ENCODE peak calls at places on chromosomes 1 and 21, in five cellular contexts. W, H, M, D and U are unnamed samples.

GRCh38 chr1:115184951-115185331 is 95.6 kb upstream of the TSPAN2 start:
- DNase-seq in D (no peak), M (no peak), H (no peak), W (no peak), U (no peak)

GRCh38 chr1:198620951-198621824 is 17.7 kb upstream of the PTPRC start:
- DNase-seq in M (no peak), D (peak), W (no peak), H (no peak), U (no peak)

GRCh38 chr21:29499734-29500343 is 201.1 kb downstream of the BACH1 start:
- DNase-seq in H (peak), W (peak), M (peak), D (no peak), U (peak)

GRCh38 chr1:235024706-235025421 is 103.8 kb downstream of the TOMM20 start:
- DNase-seq in W (no peak), D (no peak), M (no peak), H (no peak), U (no peak)

GRCh38 chr1:45793942-45794604 is 9.3 kb upstream of the MAST2 start:
- DNase-seq in H (no peak), M (no peak), W (peak), D (no peak), U (no peak)

GRCh38 chr1:46413596-46413985 is 19.5 kb downstream of the FAAH start:
- DNase-seq in M (peak), W (peak), D (no peak), H (peak), U (peak)

GRCh38 chr1:24769656-24770651 is 24.7 kb downstream of the CLIC4 start:
- DNase-seq in M (no peak), D (no peak), H (no peak), W (no peak), U (no peak)

GRCh38 chr1:28322209-28322608 is 6.6 kb upstream of the MED18 start:
- DNase-seq in M (no peak), H (no peak), D (peak), W (no peak), U (no peak)

GRCh38 chr1:32703479-32704291 is 1.1 kb upstream of the SYNC start:
- DNase-seq in W (no peak), M (peak), H (no peak), D (no peak), U (no peak)

GRCh38 chr1:156893048-156893953 is at the start of gene PEAR1:
- DNase-seq in W (no peak), H (peak), M (no peak), D (no peak), U (no peak)

GRCh38 chr1:68378296-68379084 is 71.3 kb downstream of the RPE65 start:
- DNase-seq in W (no peak), D (no peak), M (no peak), H (no peak), U (no peak)

GRCh38 chr1:46793126-46793525 is 5.7 kb upstream of the CYP4B1 start:
- DNase-seq in D (no peak), M (no peak), H (no peak), W (no peak), U (peak)

GRCh38 chr1:39976732-39977131 is 21.8 kb downstream of the MFSD2A start:
- DNase-seq in M (no peak), W (peak), D (no peak), H (peak), U (no peak)
- TF ChIP-seq ESRRA in M (no peak), W (no peak), D (no peak), H (no peak), U (no peak)

DNA sequence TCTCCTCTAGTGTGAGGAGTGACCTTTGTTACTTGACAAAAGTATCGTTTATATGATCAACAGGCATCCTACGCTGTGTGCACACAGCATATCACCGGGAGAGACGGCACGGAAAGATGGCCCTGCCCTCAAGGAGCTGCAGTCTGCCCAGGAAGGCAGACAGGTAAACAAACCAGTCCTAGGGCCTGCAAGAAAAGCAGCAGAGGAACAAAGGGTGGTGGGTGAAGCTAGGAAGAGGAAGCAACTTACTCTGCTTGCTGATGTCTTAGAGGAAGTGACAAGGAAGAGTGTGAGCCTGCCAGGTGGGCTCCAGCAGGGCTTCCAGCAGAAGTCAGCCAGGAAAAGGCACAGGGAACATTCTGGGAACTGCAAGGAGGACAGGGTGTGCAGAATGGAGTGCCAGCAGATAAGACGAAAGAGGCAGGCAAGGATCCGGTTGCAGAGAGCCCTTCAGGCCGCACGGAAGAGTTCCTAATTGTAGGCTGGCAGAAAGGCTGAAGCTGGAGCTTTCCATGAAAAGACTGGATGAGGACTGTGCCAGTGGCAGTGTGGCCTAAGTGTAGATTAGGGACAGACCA is 106.7 kb downstream of the SLC45A1 start:
- DNase-seq in W (no peak), H (peak), M (no peak), D (no peak), U (no peak)
- TF ChIP-seq ESRRA in W (no peak), H (no peak), M (no peak), D (no peak), U (no peak)

GRCh38 chr21:39849014-39849655 is 18.1 kb upstream of the PCP4 start:
- DNase-seq in W (no peak), D (no peak), H (no peak), M (no peak), U (no peak)
- TF ChIP-seq ESRRA in W (no peak), D (no peak), H (no peak), M (no peak), U (no peak)

GRCh38 chr1:117026361-117026760 is 24.8 kb downstream of the CD101 start:
- DNase-seq in M (no peak), W (no peak), H (no peak), D (no peak), U (no peak)
- TF ChIP-seq ESRRA in M (no peak), W (no peak), H (no peak), D (no peak), U (no peak)

GRCh38 chr21:39661121-39661520 is 48.4 kb downstream of the B3GALT5 start:
- DNase-seq in W (no peak), H (no peak), D (no peak), M (no peak), U (no peak)

GRCh38 chr21:39660596-39660995 is 47.9 kb downstream of the B3GALT5 start:
- DNase-seq in D (no peak), M (peak), W (no peak), H (no peak), U (no peak)

GRCh38 chr21:39663066-39663465 is 50.3 kb downstream of the B3GALT5 start:
- DNase-seq in M (no peak), W (no peak), D (no peak), H (no peak), U (no peak)

GRCh38 chr21:39662411-39662953 is 49.7 kb downstream of the B3GALT5 start:
- DNase-seq in W (no peak), D (no peak), H (no peak), M (no peak), U (no peak)

DNA sequence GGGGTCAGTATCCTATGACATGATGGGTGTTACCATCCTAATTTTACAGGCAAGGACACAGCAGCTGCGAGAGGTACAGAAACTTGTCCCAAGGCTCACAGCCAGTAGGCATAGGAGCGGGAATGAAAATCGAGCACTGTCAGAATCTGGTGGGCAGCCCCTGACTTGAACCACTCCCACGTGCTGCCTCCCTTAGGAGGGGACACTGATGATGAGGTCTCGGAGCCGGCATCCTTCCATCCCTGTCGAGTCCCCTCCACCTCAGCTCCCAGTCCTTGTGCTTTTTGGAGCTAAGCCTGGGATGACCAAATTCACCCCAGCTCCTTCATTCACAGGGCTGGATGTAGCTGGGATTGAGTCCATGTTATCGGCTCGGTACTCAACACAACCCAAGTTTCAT is 49.0 kb downstream of the B3GALT5 start:
- DNase-seq in D (no peak), H (no peak), M (no peak), W (no peak), U (no peak)
- TF ChIP-seq ESRRA in D (no peak), H (no peak), M (no peak), W (no peak), U (no peak)

DNA sequence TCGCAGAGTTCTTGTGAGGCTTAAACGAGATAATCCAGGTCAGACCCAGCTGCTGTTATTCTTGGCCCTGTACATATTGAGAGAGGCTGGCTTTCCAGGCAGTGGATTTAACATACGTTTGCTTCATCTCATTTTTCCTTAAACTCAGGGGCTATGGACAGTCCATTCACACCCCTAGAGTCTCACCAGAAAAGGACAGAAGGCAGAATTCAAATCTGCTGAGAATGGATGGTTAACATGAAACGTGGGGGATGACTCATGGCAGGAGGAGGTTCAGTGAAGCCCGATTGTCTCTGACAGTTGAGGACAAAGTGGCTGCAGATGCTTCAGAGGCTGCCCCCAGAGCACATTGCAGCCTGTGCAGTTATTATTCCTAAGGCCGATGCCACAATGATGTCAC is 39.4 kb downstream of the TGFB2 start:
- DNase-seq in W (no peak), H (no peak), M (no peak), D (no peak), U (no peak)
- TF ChIP-seq ESRRA in W (no peak), H (no peak), M (no peak), D (no peak), U (no peak)

DNA sequence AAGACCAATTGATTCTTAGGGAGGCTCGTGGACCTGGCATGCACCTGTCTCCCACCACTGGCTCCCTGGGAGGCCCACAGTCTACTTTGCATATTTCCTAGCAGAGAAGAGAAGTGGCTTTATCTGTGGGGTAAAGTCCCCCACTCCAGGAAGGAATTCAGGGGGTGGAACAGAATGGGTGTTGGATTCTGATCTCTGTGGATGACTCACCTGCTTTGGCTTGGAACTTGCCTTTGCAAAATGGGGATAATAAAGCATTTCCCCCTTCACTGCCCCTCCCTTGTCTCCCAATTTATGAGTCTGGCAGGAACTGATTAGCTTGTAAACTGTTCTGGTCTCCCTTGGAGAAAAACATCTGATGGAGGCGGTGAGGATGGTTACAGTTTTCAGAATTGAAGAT is 21.2 kb upstream of the OTUD3 start:
- DNase-seq in H (no peak), D (no peak), W (no peak), M (no peak), U (peak)
- TF ChIP-seq ESRRA in H (no peak), D (no peak), W (no peak), M (no peak), U (no peak)

GRCh38 chr1:42085596-42085995 is 67.6 kb upstream of the GUCA2B start:
- DNase-seq in D (no peak), M (no peak), W (no peak), H (no peak), U (no peak)
- TF ChIP-seq ESRRA in D (no peak), M (no peak), W (no peak), H (no peak), U (no peak)

GRCh38 chr21:34974162-34974981 is 74.7 kb downstream of the RUNX1 start:
- DNase-seq in H (no peak), W (peak), M (no peak), D (peak), U (no peak)
- TF ChIP-seq ESRRA in H (no peak), W (no peak), M (no peak), D (no peak), U (no peak)